ENCODE peak calls at places on chromosomes 2 and 18, in four cellular contexts. One of them, this sample, is unnamed.

GRCh38 chr18:28439870-28440269 is 262.9 kb upstream of the CDH2 start:
- DNase-seq in HepG2: no peak
- DNase-seq in H1: no peak
- DNase-seq in HCT116: no peak
- DNase-seq in this sample: no peak

GRCh38 chr2:100018794-100019193 is 123.6 kb downstream of the AFF3 start:
- DNase-seq in HepG2: no peak
- DNase-seq in H1: no peak
- DNase-seq in HCT116: no peak
- DNase-seq in this sample: no peak

GRCh38 chr2:212330263-212330662 is 208.3 kb downstream of the ERBB4 start:
- DNase-seq in HepG2: no peak
- DNase-seq in H1: no peak
- DNase-seq in HCT116: no peak
- DNase-seq in this sample: no peak

GRCh38 chr18:32093523-32093922 is 1.8 kb downstream of the RNF138 start:
- DNase-seq in HepG2: peak
- DNase-seq in H1: no peak
- DNase-seq in HCT116: no peak
- DNase-seq in this sample: no peak

GRCh38 chr2:11863103-11863502 is 116.7 kb downstream of the LPIN1 start:
- DNase-seq in HepG2: no peak
- DNase-seq in H1: no peak
- DNase-seq in HCT116: no peak
- DNase-seq in this sample: no peak

GRCh38 chr18:57743008-57743407 is 60.1 kb downstream of the ATP8B1 start:
- DNase-seq in HepG2: no peak
- DNase-seq in H1: no peak
- DNase-seq in HCT116: no peak
- DNase-seq in this sample: no peak

GRCh38 chr2:54558188-54558975 is 102.3 kb downstream of the SPTBN1 start:
- DNase-seq in HepG2: peak
- DNase-seq in H1: peak
- DNase-seq in HCT116: peak
- DNase-seq in this sample: no peak

GRCh38 chr2:120244656-120245519 is 7.8 kb upstream of the RALB start:
- DNase-seq in HepG2: no peak
- DNase-seq in H1: no peak
- DNase-seq in HCT116: no peak
- DNase-seq in this sample: no peak

GRCh38 chr2:197803033-197803444 is 1.4 kb upstream of the PLCL1 start:
- DNase-seq in HepG2: peak
- DNase-seq in H1: no peak
- DNase-seq in HCT116: peak
- DNase-seq in this sample: peak

GRCh38 chr2:124607679-124608078 is 582.6 kb downstream of the CNTNAP5 start:
- DNase-seq in HepG2: peak
- DNase-seq in H1: no peak
- DNase-seq in HCT116: no peak
- DNase-seq in this sample: no peak

GRCh38 chr2:9883897-9884296 is 40.6 kb downstream of the TAF1B start:
- DNase-seq in HepG2: no peak
- DNase-seq in H1: no peak
- DNase-seq in HCT116: no peak
- DNase-seq in this sample: no peak

GRCh38 chr2:26848336-26849055 is 564 bp downstream of the DPYSL5 start:
- DNase-seq in HepG2: no peak
- DNase-seq in H1: no peak
- DNase-seq in HCT116: no peak
- DNase-seq in this sample: no peak

DNA sequence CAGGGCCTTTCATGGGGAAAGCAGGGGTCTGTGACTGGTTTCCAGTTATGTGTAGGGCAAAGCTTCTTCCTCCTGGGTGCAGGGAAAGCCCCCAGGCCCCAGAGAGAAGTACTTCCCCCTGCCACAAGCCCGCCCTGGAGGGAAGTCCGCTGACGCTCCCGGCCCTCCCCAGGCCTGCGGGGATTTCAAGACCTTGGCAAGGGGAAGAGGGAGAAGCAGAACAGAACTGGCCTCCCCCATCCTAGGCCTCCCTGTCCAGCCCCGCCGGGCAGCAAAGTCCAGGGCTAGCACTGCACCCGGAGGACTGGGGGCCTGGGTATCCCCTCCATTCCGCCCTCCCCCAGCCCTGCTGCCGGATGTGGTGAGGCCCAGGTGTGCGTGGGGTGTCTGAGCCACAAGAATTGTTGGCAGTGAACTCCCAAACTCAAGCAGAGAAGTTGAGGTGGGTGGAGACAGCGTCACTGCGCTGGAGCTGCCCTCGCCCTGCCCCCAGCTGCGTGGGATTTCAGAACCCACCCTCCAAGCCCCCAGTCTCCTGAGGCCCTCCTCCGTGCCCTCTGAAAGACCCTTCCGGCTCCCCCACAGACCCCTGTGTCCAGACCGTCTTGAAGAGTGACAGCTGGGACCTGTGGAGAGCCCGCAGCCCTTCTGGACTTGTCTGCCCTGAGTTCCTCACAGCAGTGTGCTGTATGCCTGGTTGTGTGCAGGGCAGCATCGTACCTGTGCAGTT is 1.1 kb upstream of the DUSP2 start:
- DNase-seq in HepG2: no peak
- DNase-seq in H1: no peak
- DNase-seq in HCT116: no peak
- DNase-seq in this sample: peak
- TF ChIP-seq SRF in HepG2: no peak
- TF ChIP-seq SRF in H1: no peak
- TF ChIP-seq SRF in HCT116: no peak
- TF ChIP-seq SRF in this sample: peak

GRCh38 chr18:79093986-79094385 is 24.8 kb downstream of the ATP9B start:
- DNase-seq in HepG2: no peak
- DNase-seq in H1: no peak
- DNase-seq in HCT116: no peak
- DNase-seq in this sample: no peak

GRCh38 chr18:79100944-79101343 is 31.8 kb downstream of the ATP9B start:
- DNase-seq in HepG2: no peak
- DNase-seq in H1: no peak
- DNase-seq in HCT116: no peak
- DNase-seq in this sample: no peak

GRCh38 chr18:79092869-79093268 is 23.7 kb downstream of the ATP9B start:
- DNase-seq in HepG2: no peak
- DNase-seq in H1: no peak
- DNase-seq in HCT116: no peak
- DNase-seq in this sample: no peak

GRCh38 chr18:79095216-79095615 is 26.0 kb downstream of the ATP9B start:
- DNase-seq in HepG2: peak
- DNase-seq in H1: no peak
- DNase-seq in HCT116: no peak
- DNase-seq in this sample: no peak
- TF ChIP-seq SRF in HepG2: no peak
- TF ChIP-seq SRF in H1: no peak
- TF ChIP-seq SRF in HCT116: no peak
- TF ChIP-seq SRF in this sample: no peak

GRCh38 chr18:1487457-1487856 is 582.8 kb downstream of the ADCYAP1 start:
- DNase-seq in HepG2: no peak
- DNase-seq in H1: no peak
- DNase-seq in HCT116: no peak
- DNase-seq in this sample: no peak
- TF ChIP-seq SRF in HepG2: no peak
- TF ChIP-seq SRF in H1: no peak
- TF ChIP-seq SRF in HCT116: no peak
- TF ChIP-seq SRF in this sample: no peak

DNA sequence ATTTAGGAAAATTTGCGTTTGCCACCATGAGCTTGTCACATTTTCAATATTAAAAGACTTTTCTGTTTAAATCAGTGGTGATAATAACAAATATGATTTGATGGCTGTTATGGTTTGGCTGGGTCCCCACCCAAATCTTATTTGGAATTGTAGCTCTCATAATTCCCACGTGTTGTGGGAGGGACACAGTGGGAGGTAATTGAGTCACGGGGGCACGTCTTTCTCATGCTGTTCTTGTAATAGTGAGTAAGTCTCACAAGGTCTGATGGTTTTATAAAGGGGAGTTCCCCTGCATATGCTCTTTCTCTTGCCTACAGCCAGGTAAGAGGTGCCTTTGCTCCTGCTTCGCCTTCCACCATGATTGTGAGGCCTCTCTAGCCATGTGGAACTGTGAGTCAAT is 83.4 kb upstream of the RGPD4 start:
- DNase-seq in HepG2: no peak
- DNase-seq in H1: no peak
- DNase-seq in HCT116: no peak
- DNase-seq in this sample: no peak
- TF ChIP-seq SRF in HepG2: no peak
- TF ChIP-seq SRF in H1: no peak
- TF ChIP-seq SRF in HCT116: no peak
- TF ChIP-seq SRF in this sample: no peak

DNA sequence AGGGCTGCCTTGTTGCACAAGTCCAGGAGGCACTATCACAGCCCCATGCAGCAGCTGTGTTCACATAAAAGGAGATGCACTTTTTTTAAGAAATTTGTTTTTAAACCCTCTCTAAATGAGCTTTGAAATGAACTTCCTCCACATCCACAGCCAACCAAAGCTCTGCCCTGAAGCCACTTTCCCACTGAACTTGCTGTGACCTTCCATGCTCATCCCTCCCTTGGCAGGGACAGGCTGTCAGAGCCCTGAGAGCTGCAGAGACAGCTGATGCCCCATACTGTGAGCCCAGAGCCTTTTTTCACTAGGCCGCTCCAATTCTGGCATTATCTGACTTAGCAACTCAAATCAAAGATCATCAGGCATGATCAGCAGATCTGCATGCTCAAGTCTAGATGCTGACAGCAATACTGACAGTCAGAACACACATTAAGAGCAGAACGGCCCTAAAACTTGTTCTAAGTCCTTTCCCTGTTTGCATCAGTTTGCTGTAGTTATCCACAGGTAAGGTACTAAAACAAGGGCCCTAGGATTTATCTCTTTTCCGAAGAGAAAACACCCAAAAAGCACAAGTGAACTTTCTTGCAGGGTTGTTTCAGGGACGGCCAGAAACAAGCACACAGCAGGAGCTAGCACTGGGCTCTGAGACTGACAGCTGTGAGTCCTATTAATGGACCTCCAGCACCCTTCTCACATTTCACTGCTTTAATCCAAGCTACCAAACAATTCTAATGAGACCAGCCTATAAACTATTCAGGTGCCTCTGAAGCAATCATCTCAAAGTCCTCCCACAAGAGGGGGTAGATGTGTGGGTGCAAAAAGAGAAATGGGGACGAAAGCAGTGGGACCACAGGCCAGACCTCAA is 34.9 kb downstream of the RNU4ATAC start:
- DNase-seq in HepG2: no peak
- DNase-seq in H1: no peak
- DNase-seq in HCT116: no peak
- DNase-seq in this sample: no peak
- TF ChIP-seq SRF in HepG2: no peak
- TF ChIP-seq SRF in H1: no peak
- TF ChIP-seq SRF in HCT116: no peak
- TF ChIP-seq SRF in this sample: no peak

DNA sequence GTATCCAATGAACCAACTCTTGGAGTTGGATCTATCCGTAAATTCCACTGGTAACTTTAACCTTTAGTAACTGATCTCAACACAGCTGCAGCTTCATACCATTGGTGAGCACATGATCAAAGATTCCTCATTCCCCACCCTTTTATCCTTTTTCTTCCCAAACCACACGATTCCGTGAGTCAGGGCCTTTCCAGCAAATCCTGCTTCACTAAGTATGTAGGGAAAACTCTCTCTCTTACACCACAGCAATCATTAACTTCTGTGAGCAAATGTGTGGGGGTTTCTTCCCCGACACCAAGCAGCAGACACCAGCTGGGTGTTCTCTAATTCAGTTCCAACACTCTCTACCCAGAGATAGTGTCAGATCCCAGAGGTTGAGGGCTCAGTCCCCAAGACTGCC is 23.5 kb downstream of the ELP2 start:
- DNase-seq in HepG2: peak
- DNase-seq in H1: no peak
- DNase-seq in HCT116: no peak
- DNase-seq in this sample: no peak
- TF ChIP-seq SRF in HepG2: no peak
- TF ChIP-seq SRF in H1: no peak
- TF ChIP-seq SRF in HCT116: no peak
- TF ChIP-seq SRF in this sample: no peak

GRCh38 chr18:72704202-72704601 is 160.1 kb upstream of the CBLN2 start:
- DNase-seq in HepG2: no peak
- DNase-seq in H1: no peak
- DNase-seq in HCT116: no peak
- DNase-seq in this sample: no peak
- TF ChIP-seq SRF in HepG2: no peak
- TF ChIP-seq SRF in H1: no peak
- TF ChIP-seq SRF in HCT116: no peak
- TF ChIP-seq SRF in this sample: no peak

DNA sequence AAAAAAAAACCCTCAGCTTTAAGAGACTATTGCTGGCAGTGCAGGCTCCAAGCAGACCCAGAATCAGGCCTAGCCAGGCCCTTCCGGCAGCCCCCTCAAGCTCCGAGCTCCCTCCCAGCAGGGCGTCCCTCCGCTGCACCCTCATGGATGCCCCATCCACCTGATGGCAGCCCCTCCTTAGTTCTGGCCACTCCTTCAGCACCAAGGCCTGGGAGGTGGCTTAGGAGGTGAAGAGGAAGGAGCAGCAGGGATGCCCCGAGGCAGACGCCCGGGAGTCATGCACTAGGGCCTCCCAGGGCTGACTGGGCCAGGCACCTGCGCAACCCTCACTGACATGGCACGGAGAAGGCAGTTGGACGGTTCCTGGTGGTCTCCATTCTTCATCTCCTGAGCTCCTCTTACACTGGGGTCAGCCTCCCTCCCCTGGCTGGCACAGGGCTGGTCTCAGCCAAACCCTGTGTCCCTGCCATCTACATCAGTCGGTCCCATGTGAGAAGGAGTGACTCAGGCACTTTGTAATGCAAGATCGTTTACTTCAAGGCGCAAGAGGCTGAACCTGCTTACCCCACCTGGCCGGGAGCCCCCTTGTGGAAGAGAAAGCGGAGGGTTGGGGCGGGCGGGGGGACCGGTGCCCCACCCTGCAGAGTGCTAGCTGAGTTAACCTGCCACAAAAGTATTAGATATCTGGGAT is 53.5 kb upstream of the ID2 start:
- DNase-seq in HepG2: no peak
- DNase-seq in H1: no peak
- DNase-seq in HCT116: peak
- DNase-seq in this sample: no peak
- TF ChIP-seq SRF in HepG2: no peak
- TF ChIP-seq SRF in H1: no peak
- TF ChIP-seq SRF in HCT116: no peak
- TF ChIP-seq SRF in this sample: no peak